ENCODE peak calls at places on chromosome 12, in eight cellular contexts. R, W, J, G, U, N, V and F are unnamed samples.

GRCh38 chr12:62934799-62935674 is at the start of gene PPM1H:
- DNase-seq in R (peak), W (peak), J (peak), G (peak), U (peak), N (no peak), V (peak), F (peak)

GRCh38 chr12:124030510-124030909 is 57.5 kb downstream of the ZNF664 start:
- DNase-seq in R (no peak), W (peak), J (peak), G (no peak), U (peak), N (no peak), V (no peak), F (no peak)

GRCh38 chr12:101795013-101795412 is 35.7 kb downstream of the GNPTAB start:
- DNase-seq in R (no peak), W (no peak), J (no peak), G (no peak), U (no peak), N (no peak), V (no peak), F (no peak)

GRCh38 chr12:69585189-69586062 is at the start of gene CCT2:
- DNase-seq in R (peak), W (peak), J (peak), G (peak), U (peak), N (peak), V (peak), F (peak)

GRCh38 chr12:123761841-123762714 is at the start of gene DNAH10:
- DNase-seq in R (no peak), W (no peak), J (no peak), G (peak), U (no peak), N (peak), V (peak), F (peak)

GRCh38 chr12:12474931-12475485 is 87.7 kb downstream of the DUSP16 start:
- DNase-seq in R (no peak), W (peak), J (no peak), G (no peak), U (peak), N (peak), V (no peak), F (no peak)

GRCh38 chr12:104604995-104605675 is 148.4 kb downstream of the CHST11 start:
- DNase-seq in R (no peak), W (no peak), J (no peak), G (peak), U (no peak), N (no peak), V (no peak), F (no peak)

GRCh38 chr12:66176525-66176924 is 6.7 kb upstream of the TMBIM4 start:
- DNase-seq in R (no peak), W (peak), J (no peak), G (no peak), U (no peak), N (no peak), V (no peak), F (no peak)

GRCh38 chr12:3750616-3751015 is 2.3 kb downstream of the CRACR2A start:
- DNase-seq in R (no peak), W (no peak), J (no peak), G (no peak), U (no peak), N (no peak), V (no peak), F (no peak)

GRCh38 chr12:67442347-67442841 is 173.2 kb downstream of the CAND1 start:
- DNase-seq in R (no peak), W (no peak), J (peak), G (no peak), U (no peak), N (no peak), V (no peak), F (no peak)

GRCh38 chr12:120801146-120801545 is 75.5 kb downstream of the ACADS start:
- DNase-seq in R (no peak), W (no peak), J (no peak), G (no peak), U (no peak), N (no peak), V (no peak), F (no peak)

GRCh38 chr12:64461634-64462414 is 9.9 kb downstream of the TBK1 start:
- DNase-seq in R (no peak), W (peak), J (no peak), G (no peak), U (no peak), N (no peak), V (no peak), F (peak)

GRCh38 chr12:93317227-93317626 is 60.5 kb upstream of the NUDT4 start:
- DNase-seq in R (no peak), W (no peak), J (no peak), G (no peak), U (no peak), N (no peak), V (no peak), F (peak)

GRCh38 chr12:57816855-57817151 is 1.7 kb downstream of the AVIL start:
- DNase-seq in R (no peak), W (no peak), J (no peak), G (no peak), U (peak), N (no peak), V (no peak), F (no peak)

GRCh38 chr12:112551681-112552080 is 132.9 kb downstream of the PTPN11 start:
- DNase-seq in R (no peak), W (no peak), J (no peak), G (no peak), U (no peak), N (no peak), V (no peak), F (no peak)

GRCh38 chr12:88309546-88309945 is 167.4 kb downstream of the TMTC3 start:
- DNase-seq in R (no peak), W (peak), J (no peak), G (no peak), U (no peak), N (no peak), V (no peak), F (no peak)

GRCh38 chr12:43480591-43480990 is 71.4 kb downstream of the ADAMTS20 start:
- DNase-seq in R (no peak), W (peak), J (no peak), G (no peak), U (no peak), N (no peak), V (no peak), F (no peak)

GRCh38 chr12:132465269-132466190 is 24.4 kb upstream of the FBRSL1 start:
- DNase-seq in R (no peak), W (no peak), J (no peak), G (no peak), U (no peak), N (no peak), V (no peak), F (no peak)

GRCh38 chr12:82210882-82211281 is 147.3 kb downstream of the CCDC59 start:
- DNase-seq in R (no peak), W (no peak), J (no peak), G (no peak), U (no peak), N (no peak), V (no peak), F (no peak)

GRCh38 chr12:41521872-41522379 is 333.8 kb downstream of the PDZRN4 start:
- DNase-seq in R (no peak), W (peak), J (no peak), G (no peak), U (no peak), N (peak), V (no peak), F (no peak)

GRCh38 chr12:123160801-123161487 is 10.1 kb upstream of the PITPNM2 start:
- DNase-seq in R (no peak), W (peak), J (no peak), G (no peak), U (no peak), N (no peak), V (no peak), F (no peak)

GRCh38 chr12:16350682-16351081 is 3.2 kb downstream of the MGST1 start:
- DNase-seq in R (peak), W (peak), J (no peak), G (no peak), U (no peak), N (no peak), V (no peak), F (peak)

GRCh38 chr12:130981156-130981789 is 27.6 kb downstream of the ADGRD1 start:
- DNase-seq in R (no peak), W (no peak), J (no peak), G (no peak), U (no peak), N (no peak), V (no peak), F (no peak)

GRCh38 chr12:55713721-55714120 is 2.1 kb upstream of the BLOC1S1 start:
- DNase-seq in R (peak), W (peak), J (no peak), G (no peak), U (no peak), N (no peak), V (no peak), F (no peak)

GRCh38 chr12:109947511-109947910 is 47.4 kb downstream of the TCHP start:
- DNase-seq in R (no peak), W (peak), J (no peak), G (no peak), U (no peak), N (no peak), V (no peak), F (no peak)

GRCh38 chr12:156945-157344 is 57.0 kb downstream of the SLC6A12 start:
- DNase-seq in R (no peak), W (no peak), J (no peak), G (no peak), U (no peak), N (no peak), V (no peak), F (no peak)

DNA sequence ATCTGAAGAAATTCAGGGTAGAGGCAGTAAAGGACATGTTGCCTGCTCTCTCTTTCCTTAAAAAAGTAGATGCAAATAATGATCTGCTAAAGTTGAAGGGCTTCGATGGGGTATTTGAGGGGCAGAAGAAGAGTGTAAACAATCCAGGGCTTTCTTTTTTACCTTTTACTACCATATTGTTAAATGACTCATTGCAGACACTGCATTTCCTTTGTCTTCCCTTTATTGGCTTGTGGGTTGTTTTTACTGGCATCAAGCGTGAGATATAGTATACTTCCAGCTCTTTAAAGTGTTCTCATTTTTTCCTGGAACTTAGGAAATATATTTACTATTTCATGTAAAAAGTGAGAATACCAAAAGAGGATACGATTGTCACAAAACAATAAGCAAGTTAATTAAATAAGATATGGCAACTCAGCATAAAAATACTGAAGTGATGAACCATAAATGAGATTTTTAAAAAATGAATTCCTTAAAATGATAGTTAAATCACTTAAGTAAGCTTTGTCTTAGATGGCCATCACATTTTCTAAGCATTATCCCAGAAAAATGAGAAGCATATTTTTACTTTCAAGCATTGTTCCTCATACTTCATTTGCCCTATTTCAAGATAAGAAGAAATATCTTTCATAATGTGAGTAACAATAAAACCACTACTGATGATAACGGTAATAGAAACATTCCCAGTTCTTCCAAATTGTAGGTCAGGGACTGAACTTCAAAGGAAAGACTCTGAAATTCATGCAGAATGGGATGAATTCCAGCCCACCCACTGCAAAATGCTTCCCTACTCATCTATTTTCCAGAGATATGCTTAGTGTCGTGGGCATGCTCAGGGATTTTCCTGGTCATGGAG is 72.4 kb upstream of the KRAS start:
- DNase-seq in R (no peak), W (peak), J (no peak), G (no peak), U (no peak), N (no peak), V (no peak), F (no peak)
- TF ChIP-seq USF2 in R (no peak), W (no peak), J (no peak), G (no peak), U (no peak), N (no peak), V (no peak), F (no peak)

GRCh38 chr12:108516511-108517275 is 1.6 kb downstream of the FICD start:
- DNase-seq in R (no peak), W (no peak), J (no peak), G (no peak), U (no peak), N (no peak), V (no peak), F (no peak)

GRCh38 chr12:108514973-108515814 is at the start of gene FICD:
- DNase-seq in R (peak), W (peak), J (peak), G (peak), U (peak), N (peak), V (peak), F (peak)

GRCh38 chr12:108517288-108518100 is 2.4 kb downstream of the FICD start:
- DNase-seq in R (no peak), W (no peak), J (no peak), G (no peak), U (no peak), N (no peak), V (no peak), F (no peak)

GRCh38 chr12:108514468-108514972 is 557 bp upstream of the FICD start:
- DNase-seq in R (no peak), W (no peak), J (no peak), G (no peak), U (no peak), N (no peak), V (no peak), F (no peak)

DNA sequence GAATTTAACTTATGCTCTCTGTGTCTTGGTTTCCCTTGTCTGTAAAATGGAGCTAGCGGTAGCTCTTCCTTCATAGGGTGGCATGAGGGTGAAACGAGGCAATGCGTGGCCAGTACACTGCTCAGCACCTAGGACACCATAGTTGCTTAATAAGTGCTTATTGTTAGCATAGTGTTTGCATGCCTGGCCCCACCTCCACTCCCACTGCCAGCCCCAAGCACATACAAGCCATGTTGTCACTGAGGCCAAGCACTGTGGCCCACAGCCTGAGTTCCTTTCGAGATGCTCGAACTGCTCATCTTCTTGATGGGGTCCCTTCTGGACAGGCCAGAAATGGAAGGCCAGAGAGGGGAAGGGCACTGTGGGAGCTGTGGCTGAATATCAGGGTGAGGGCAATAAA is 839 bp downstream of the FICD start:
- DNase-seq in R (no peak), W (no peak), J (no peak), G (no peak), U (no peak), N (no peak), V (no peak), F (peak)
- TF ChIP-seq USF2 in R (no peak), W (no peak), J (no peak), G (no peak), U (no peak), N (no peak), V (no peak), F (no peak)

GRCh38 chr12:10358969-10359368 is 30.9 kb downstream of the KLRK1 start:
- DNase-seq in R (no peak), W (no peak), J (no peak), G (no peak), U (no peak), N (no peak), V (no peak), F (no peak)

GRCh38 chr12:10361622-10362021 is 28.2 kb downstream of the KLRK1 start:
- DNase-seq in R (no peak), W (peak), J (no peak), G (no peak), U (no peak), N (no peak), V (no peak), F (peak)

GRCh38 chr12:10362828-10363664 is 26.8 kb downstream of the KLRK1 start:
- DNase-seq in R (no peak), W (no peak), J (no peak), G (no peak), U (no peak), N (peak), V (no peak), F (no peak)

GRCh38 chr12:10362325-10362724 is 27.5 kb downstream of the KLRK1 start:
- DNase-seq in R (no peak), W (no peak), J (no peak), G (no peak), U (no peak), N (no peak), V (no peak), F (no peak)

DNA sequence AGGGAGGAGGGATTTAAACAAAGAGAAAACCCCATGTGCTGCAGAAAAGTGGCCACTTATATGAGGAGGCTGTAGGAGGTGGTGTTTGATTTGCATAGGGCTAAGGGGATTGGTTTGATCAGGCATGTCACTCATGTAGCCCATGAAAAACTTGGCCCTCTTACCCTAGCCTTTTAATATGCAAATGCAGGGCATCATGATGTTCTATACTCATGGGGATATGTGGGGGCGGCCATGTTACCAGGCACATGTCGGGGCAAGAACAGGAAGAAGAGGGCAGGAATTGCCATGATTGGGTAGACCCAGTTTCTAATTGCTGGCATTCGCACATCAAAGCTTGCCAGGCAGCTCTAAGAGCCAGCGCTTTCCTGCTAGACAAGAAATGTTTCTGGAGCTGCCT is 28.8 kb downstream of the KLRK1 start:
- DNase-seq in R (no peak), W (no peak), J (no peak), G (no peak), U (no peak), N (no peak), V (peak), F (no peak)
- TF ChIP-seq USF2 in R (no peak), W (no peak), J (no peak), G (no peak), U (no peak), N (no peak), V (no peak), F (no peak)

DNA sequence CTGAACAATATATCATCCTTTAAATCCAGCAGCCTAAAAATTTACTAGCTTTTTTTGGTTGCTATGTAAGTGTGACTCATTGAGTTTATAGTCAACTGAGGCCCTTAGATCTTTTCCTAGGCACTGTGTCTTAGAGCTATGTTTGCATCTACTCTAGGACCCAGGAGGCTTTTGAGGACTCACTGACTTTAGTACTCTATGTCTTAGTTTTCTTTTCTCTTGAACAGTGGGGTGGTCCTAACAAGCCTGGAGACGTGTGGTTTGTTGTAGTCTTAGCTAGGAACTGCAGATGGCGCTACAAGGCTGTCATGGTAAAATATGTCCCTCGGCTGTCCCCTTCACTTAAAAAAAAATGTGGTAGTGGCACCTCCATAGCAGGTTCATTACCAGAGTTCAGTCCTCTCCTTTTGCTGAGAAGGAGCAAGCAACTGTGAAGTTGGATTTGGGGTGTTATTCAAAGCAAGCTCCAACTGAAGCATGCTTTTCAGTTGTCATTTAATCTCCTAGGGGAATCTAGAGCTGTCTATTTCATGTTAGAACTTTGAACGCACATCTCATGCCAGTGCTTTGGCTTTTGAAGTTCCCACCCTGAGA is 8.6 kb upstream of the SPATS2 start:
- DNase-seq in R (peak), W (peak), J (peak), G (peak), U (peak), N (no peak), V (no peak), F (peak)
- TF ChIP-seq USF2 in R (no peak), W (no peak), J (no peak), G (no peak), U (no peak), N (no peak), V (no peak), F (no peak)